ENCODE peak calls at places on chromosomes 13 and 19, in six cellular contexts. E is AG09319, U is amniotic stem cell, L is Calu3, S is choroid plexus epithelial cell, I is H54. M is an unnamed sample.

GRCh38 chr13:33637978-33638743 is 179.8 kb upstream of the RFC3 start:
- DNase-seq in E (no peak), U (no peak), L (no peak), S (peak; percentile 41), I (no peak), M (no peak)

GRCh38 chr19:29285878-29286277 is 72.9 kb upstream of the UQCRFS1 start:
- DNase-seq in E (no peak), U (no peak), L (no peak), S (no peak), I (no peak), M (no peak)

GRCh38 chr19:18419699-18420460 is 682 bp downstream of the SSBP4 start:
- DNase-seq in E (no peak), U (no peak), L (no peak), S (no peak), I (no peak), M (no peak)

GRCh38 chr19:54418030-54418929 is 3.0 kb downstream of the TTYH1 start:
- DNase-seq in E (no peak), U (no peak), L (no peak), S (peak; percentile 52), I (no peak), M (no peak)

GRCh38 chr13:54356849-54357248 is 1328.2 kb downstream of the OLFM4 start:
- DNase-seq in E (no peak), U (no peak), L (no peak), S (no peak), I (no peak), M (no peak)

GRCh38 chr19:22602631-22603272 is 31.4 kb upstream of the ZNF492 start:
- DNase-seq in E (no peak), U (no peak), L (no peak), S (no peak), I (no peak), M (no peak)

GRCh38 chr13:33793726-33794125 is 24.2 kb upstream of the RFC3 start:
- DNase-seq in E (no peak), U (no peak), L (no peak), S (no peak), I (no peak), M (no peak)

GRCh38 chr19:35830986-35831385 is 18.3 kb upstream of the PRODH2 start:
- DNase-seq in E (no peak), U (no peak), L (no peak), S (no peak), I (no peak), M (no peak)

GRCh38 chr19:19539738-19540703 is 2.0 kb downstream of the CILP2 start:
- DNase-seq in E (no peak), U (no peak), L (no peak), S (peak; percentile 80), I (no peak), M (no peak)

GRCh38 chr13:24713022-24713421 is 32.8 kb downstream of the ATP12A start:
- DNase-seq in E (no peak), U (no peak), L (no peak), S (no peak), I (no peak), M (peak; percentile 56)

GRCh38 chr13:85582890-85583289 is 216.3 kb downstream of the SLITRK6 start:
- DNase-seq in E (no peak), U (no peak), L (no peak), S (peak; percentile 4), I (peak; percentile 17), M (no peak)

GRCh38 chr19:1292419-1293151 is 6.9 kb downstream of the EFNA2 start:
- DNase-seq in E (no peak), U (no peak), L (no peak), S (no peak), I (no peak), M (no peak)